ENCODE peak calls at places on chromosomes 11 and 22, in five cellular contexts. K is lower lobe of right lung, O is thyroid gland, D is colonic mucosa, T is IMR-90. X is an unnamed sample.

GRCh38 chr11:64848779-64849599 is 4.5 kb upstream of the CDC42BPG start:
- DNase-seq in D (peak; percentile 85), O (peak; percentile 15), K (peak; percentile 64), T (no peak), X (no peak)

GRCh38 chr11:13210424-13210823 is 67.2 kb upstream of the BMAL1 start:
- DNase-seq in K (peak; percentile 56), D (peak; percentile 64), T (peak; percentile 84), O (peak; percentile 79), X (peak; percentile 69)

GRCh38 chr11:2975594-2975993 is 16.5 kb downstream of the NAP1L4 start:
- DNase-seq in K (no peak), T (peak; percentile 37), O (peak; percentile 45), D (no peak), X (peak; percentile 22)

GRCh38 chr11:9714540-9714939 is 50.7 kb downstream of the SWAP70 start:
- DNase-seq in K (no peak), T (peak; percentile 49), D (no peak), O (no peak), X (no peak)

GRCh38 chr11:47204633-47204989 is 10.2 kb upstream of the DDB2 start:
- DNase-seq in D (no peak), T (peak; percentile 78), O (no peak), K (no peak), X (no peak)

GRCh38 chr11:36792870-36793541 is 195.0 kb upstream of the RAG2 start:
- DNase-seq in D (no peak), T (no peak), O (no peak), K (no peak), X (peak; percentile 39)

GRCh38 chr11:6321356-6321755 is 1.1 kb upstream of the CAVIN3 start:
- DNase-seq in T (no peak), K (no peak), D (peak; percentile 32), O (no peak), X (no peak)

GRCh38 chr11:28529540-28530410 is 421.6 kb downstream of the METTL15 start:
- DNase-seq in K (no peak), O (no peak), D (no peak), T (peak; percentile 82), X (peak; percentile 12)

GRCh38 chr11:60951909-60952741 is at the start of gene SLC15A3:
- DNase-seq in T (peak; percentile 27), O (no peak), D (peak; percentile 47), K (peak; percentile 90), X (no peak)

GRCh38 chr11:35605691-35606090 is 12.6 kb upstream of the FJX1 start:
- DNase-seq in K (no peak), T (peak; percentile 59), O (no peak), D (no peak), X (no peak)

GRCh38 chr11:105137286-105137685 is 2.3 kb downstream of the CARD18 start:
- DNase-seq in O (no peak), T (peak; percentile 43), D (no peak), K (no peak), X (no peak)

GRCh38 chr22:38504731-38505594 is 1.1 kb downstream of the DDX17 start:
- DNase-seq in K (peak; percentile 80), O (peak; percentile 60), T (peak; percentile 48), D (peak; percentile 43), X (peak; percentile 33)

GRCh38 chr22:38506118-38506962 is at the start of gene DDX17:
- DNase-seq in K (peak; percentile 95), O (peak; percentile 95), T (peak; percentile 97), D (peak; percentile 95), X (peak; percentile 96)

GRCh38 chr22:38505595-38506117 is 455 bp downstream of the DDX17 start:
- DNase-seq in T (peak; percentile 46), O (peak; percentile 86), K (peak; percentile 83), D (peak; percentile 75), X (peak; percentile 65)

GRCh38 chr22:38501797-38502672 is 4.1 kb downstream of the DDX17 start:
- DNase-seq in T (no peak), O (no peak), K (no peak), D (no peak), X (no peak)

DNA sequence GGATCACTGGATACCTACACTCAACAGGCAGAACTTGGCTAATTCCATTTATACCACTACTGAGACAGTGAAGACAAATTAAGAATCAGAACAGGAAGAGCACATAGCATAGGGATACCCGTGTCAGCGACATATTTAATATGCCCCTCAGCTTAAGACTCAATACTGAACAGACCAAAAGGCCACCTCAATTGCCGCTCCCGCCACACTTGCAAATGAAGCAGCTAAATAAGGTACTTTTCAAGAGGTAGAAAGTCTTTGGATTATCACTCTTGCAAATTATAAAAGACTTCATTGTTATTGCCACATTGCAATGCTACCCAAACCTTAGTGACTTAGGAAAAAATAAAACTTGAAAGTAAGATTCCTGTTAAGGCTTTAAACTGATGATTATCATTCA is 3.1 kb downstream of the DDX17 start:
- DNase-seq in K (no peak), O (no peak), D (no peak), T (no peak), X (no peak)
- H3K4me1 ChIP-seq in K (peaks cover 42% of the 10 kb centered on the region), O (peaks cover 43% of the 10 kb centered on the region), D (peaks cover 9% of the 10 kb centered on the region), T (peaks cover 9% of the 10 kb centered on the region), X (no peaks in the 10 kb centered on the region)

GRCh38 chr22:40856513-40857308 is at the start of the genes ST13 and XPNPEP3:
- DNase-seq in T (peak; percentile 95), O (peak; percentile 99), D (peak; percentile 99), K (peak; percentile 99), X (peak; percentile 97)

GRCh38 chr22:40853961-40854360 is 2.5 kb downstream of the ST13 start:
- DNase-seq in D (no peak), T (no peak), O (no peak), K (no peak), X (no peak)

GRCh38 chr22:40855104-40855959 is 1.1 kb downstream of the ST13 start:
- DNase-seq in O (no peak), D (no peak), K (no peak), T (no peak), X (peak; percentile 8)

GRCh38 chr22:40857309-40857851 is 432 bp downstream of the XPNPEP3 start:
- DNase-seq in K (no peak), T (no peak), D (no peak), O (no peak), X (no peak)

GRCh38 chr22:40855960-40856512 is 403 bp downstream of the ST13 start:
- DNase-seq in D (peak; percentile 51), O (peak; percentile 35), K (no peak), T (peak; percentile 18), X (peak; percentile 11)
- TF ChIP-seq CTCF in D (no peak), O (no peak), K (no peak), T (no peak), X (no peak)

GRCh38 chr11:43921561-43922294 is 20.7 kb upstream of the C11orf96 start:
- DNase-seq in K (no peak), T (no peak), O (no peak), D (no peak), X (no peak)

GRCh38 chr11:43922295-43922648 is 20.2 kb upstream of the C11orf96 start:
- DNase-seq in O (no peak), T (peak; percentile 31), D (no peak), K (no peak), X (no peak)

GRCh38 chr11:43924112-43924855 is 18.2 kb upstream of the C11orf96 start:
- DNase-seq in T (no peak), O (no peak), K (no peak), D (no peak), X (no peak)

GRCh38 chr11:43923327-43924111 is 18.9 kb upstream of the C11orf96 start:
- DNase-seq in T (peak; percentile 92), O (no peak), D (no peak), K (no peak), X (no peak)

GRCh38 chr11:43922974-43923326 is 19.5 kb upstream of the C11orf96 start:
- DNase-seq in O (no peak), T (no peak), K (no peak), D (no peak), X (no peak)
- H3K4me1 ChIP-seq in O (peaks cover 19% of the 10 kb centered on the region), T (peaks cover 43% of the 10 kb centered on the region), K (peaks cover 43% of the 10 kb centered on the region), D (no peaks in the 10 kb centered on the region), X (no peaks in the 10 kb centered on the region)

DNA sequence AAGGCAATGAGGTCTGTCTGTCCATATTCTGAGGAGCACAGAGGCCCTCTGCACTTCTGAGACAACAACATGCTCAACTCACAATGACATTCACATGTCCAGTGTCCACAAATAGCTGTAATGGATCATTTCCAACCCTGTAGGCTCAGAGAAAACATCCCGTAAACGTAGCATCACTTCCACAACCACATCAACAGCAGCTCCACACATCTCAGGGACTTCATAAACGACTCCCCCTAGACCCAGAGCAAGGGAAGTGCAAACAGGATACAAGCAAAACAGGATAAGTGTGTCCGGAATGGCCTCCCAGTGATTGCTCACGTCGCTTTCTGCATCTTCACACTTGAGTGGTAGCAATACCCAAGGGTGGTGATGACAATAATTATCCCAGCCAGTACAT is 100.2 kb downstream of the SYN3 start:
- DNase-seq in D (no peak), K (no peak), O (no peak), T (no peak), X (no peak)
- TF ChIP-seq CTCF in D (no peak), K (peak; percentile 10), O (no peak), T (no peak), X (no peak)